ENCODE peak calls at places on chromosomes 13 and 19, in nine cellular contexts. One of them, this sample, is unnamed.

GRCh38 chr13:24725379-24725778 is 38.6 kb upstream of the RNF17 start:
- DNase-seq in CD8-positive, alpha-beta memory T cell: no peak
- DNase-seq in A673: no peak
- DNase-seq in thoracic aorta: no peak
- DNase-seq in adrenal gland: no peak
- DNase-seq in stomach: no peak
- DNase-seq in brain microvascular endothelial cell: no peak
- DNase-seq in mesendoderm: no peak
- DNase-seq in fibroblast of lung: no peak
- DNase-seq in this sample: no peak

GRCh38 chr13:74258951-74259350 is 124.7 kb upstream of the KLF12 start:
- DNase-seq in stomach: no peak
- DNase-seq in CD8-positive, alpha-beta memory T cell: no peak
- DNase-seq in mesendoderm: no peak
- DNase-seq in adrenal gland: no peak
- DNase-seq in A673: no peak
- DNase-seq in brain microvascular endothelial cell: no peak
- DNase-seq in fibroblast of lung: no peak
- DNase-seq in thoracic aorta: no peak
- DNase-seq in this sample: no peak

GRCh38 chr19:31938675-31939074 is 406.7 kb upstream of the ZNF507 start:
- DNase-seq in CD8-positive, alpha-beta memory T cell: no peak
- DNase-seq in fibroblast of lung: peak; percentile 16
- DNase-seq in thoracic aorta: no peak
- DNase-seq in adrenal gland: no peak
- DNase-seq in stomach: no peak
- DNase-seq in mesendoderm: no peak
- DNase-seq in A673: no peak
- DNase-seq in brain microvascular endothelial cell: no peak
- DNase-seq in this sample: no peak

GRCh38 chr13:51235186-51235585 is 13.0 kb downstream of the FAM124A start:
- DNase-seq in adrenal gland: no peak
- DNase-seq in A673: no peak
- DNase-seq in stomach: no peak
- DNase-seq in brain microvascular endothelial cell: no peak
- DNase-seq in fibroblast of lung: no peak
- DNase-seq in thoracic aorta: no peak
- DNase-seq in mesendoderm: no peak
- DNase-seq in CD8-positive, alpha-beta memory T cell: no peak
- DNase-seq in this sample: no peak

GRCh38 chr19:51751655-51752054 is at the start of gene FPR1:
- DNase-seq in mesendoderm: no peak
- DNase-seq in adrenal gland: no peak
- DNase-seq in fibroblast of lung: peak; percentile 53
- DNase-seq in A673: peak; percentile 22
- DNase-seq in thoracic aorta: no peak
- DNase-seq in stomach: no peak
- DNase-seq in CD8-positive, alpha-beta memory T cell: no peak
- DNase-seq in brain microvascular endothelial cell: peak; percentile 17
- DNase-seq in this sample: no peak

GRCh38 chr13:27921421-27921960 is 1.7 kb downstream of the PDX1 start:
- DNase-seq in thoracic aorta: no peak
- DNase-seq in fibroblast of lung: no peak
- DNase-seq in brain microvascular endothelial cell: no peak
- DNase-seq in A673: no peak
- DNase-seq in stomach: no peak
- DNase-seq in adrenal gland: no peak
- DNase-seq in CD8-positive, alpha-beta memory T cell: no peak
- DNase-seq in mesendoderm: no peak
- DNase-seq in this sample: no peak

GRCh38 chr13:72694314-72694713 is 33.1 kb downstream of the MZT1 start:
- DNase-seq in A673: peak; percentile 41
- DNase-seq in stomach: no peak
- DNase-seq in mesendoderm: peak; percentile 21
- DNase-seq in brain microvascular endothelial cell: no peak
- DNase-seq in CD8-positive, alpha-beta memory T cell: no peak
- DNase-seq in adrenal gland: no peak
- DNase-seq in fibroblast of lung: no peak
- DNase-seq in thoracic aorta: no peak
- DNase-seq in this sample: no peak

GRCh38 chr19:33508941-33509614 is 12.5 kb downstream of the PEPD start:
- DNase-seq in CD8-positive, alpha-beta memory T cell: no peak
- DNase-seq in thoracic aorta: no peak
- DNase-seq in mesendoderm: no peak
- DNase-seq in fibroblast of lung: peak; percentile 82
- DNase-seq in stomach: no peak
- DNase-seq in adrenal gland: peak; percentile 53
- DNase-seq in A673: no peak
- DNase-seq in brain microvascular endothelial cell: no peak
- DNase-seq in this sample: no peak

GRCh38 chr13:73194310-73194709 is 135.5 kb downstream of the KLF5 start:
- DNase-seq in fibroblast of lung: no peak
- DNase-seq in A673: no peak
- DNase-seq in thoracic aorta: no peak
- DNase-seq in brain microvascular endothelial cell: no peak
- DNase-seq in stomach: no peak
- DNase-seq in CD8-positive, alpha-beta memory T cell: no peak
- DNase-seq in mesendoderm: no peak
- DNase-seq in adrenal gland: no peak
- DNase-seq in this sample: no peak

GRCh38 chr19:6774821-6775707 is 2.6 kb downstream of the VAV1 start:
- DNase-seq in brain microvascular endothelial cell: no peak
- DNase-seq in stomach: no peak
- DNase-seq in mesendoderm: no peak
- DNase-seq in CD8-positive, alpha-beta memory T cell: no peak
- DNase-seq in adrenal gland: peak; percentile 47
- DNase-seq in thoracic aorta: no peak
- DNase-seq in fibroblast of lung: no peak
- DNase-seq in A673: peak; percentile 60
- DNase-seq in this sample: no peak

GRCh38 chr19:46875234-46875633 is 14.4 kb downstream of the ARHGAP35 start:
- DNase-seq in adrenal gland: no peak
- DNase-seq in brain microvascular endothelial cell: no peak
- DNase-seq in CD8-positive, alpha-beta memory T cell: no peak
- DNase-seq in mesendoderm: peak; percentile 87
- DNase-seq in stomach: no peak
- DNase-seq in fibroblast of lung: peak; percentile 25
- DNase-seq in A673: no peak
- DNase-seq in thoracic aorta: no peak
- DNase-seq in this sample: no peak

GRCh38 chr19:391726-392374 is 17.1 kb downstream of the C2CD4C start:
- DNase-seq in thoracic aorta: no peak
- DNase-seq in fibroblast of lung: no peak
- DNase-seq in stomach: no peak
- DNase-seq in A673: no peak
- DNase-seq in adrenal gland: no peak
- DNase-seq in CD8-positive, alpha-beta memory T cell: no peak
- DNase-seq in mesendoderm: no peak
- DNase-seq in brain microvascular endothelial cell: no peak
- DNase-seq in this sample: no peak

GRCh38 chr13:98592353-98592740 is 15.4 kb upstream of the STK24 start:
- DNase-seq in mesendoderm: no peak
- DNase-seq in A673: no peak
- DNase-seq in fibroblast of lung: no peak
- DNase-seq in adrenal gland: no peak
- DNase-seq in stomach: no peak
- DNase-seq in thoracic aorta: no peak
- DNase-seq in brain microvascular endothelial cell: no peak
- DNase-seq in CD8-positive, alpha-beta memory T cell: no peak
- DNase-seq in this sample: no peak

GRCh38 chr19:15114153-15114540 is 6.9 kb downstream of the SYDE1 start:
- DNase-seq in brain microvascular endothelial cell: peak; percentile 58
- DNase-seq in A673: no peak
- DNase-seq in fibroblast of lung: peak; percentile 67
- DNase-seq in thoracic aorta: no peak
- DNase-seq in CD8-positive, alpha-beta memory T cell: no peak
- DNase-seq in mesendoderm: no peak
- DNase-seq in stomach: no peak
- DNase-seq in adrenal gland: peak; percentile 61
- DNase-seq in this sample: no peak

GRCh38 chr19:38616265-38616664 is 1.5 kb downstream of the MAP4K1 start:
- DNase-seq in CD8-positive, alpha-beta memory T cell: no peak
- DNase-seq in A673: no peak
- DNase-seq in fibroblast of lung: no peak
- DNase-seq in stomach: no peak
- DNase-seq in thoracic aorta: no peak
- DNase-seq in brain microvascular endothelial cell: no peak
- DNase-seq in adrenal gland: no peak
- DNase-seq in mesendoderm: no peak
- DNase-seq in this sample: no peak
- H3K27ac ChIP-seq in CD8-positive, alpha-beta memory T cell: peak overlapping the region; percentile 36
- H3K27ac ChIP-seq in A673: no peak overlapping the region
- H3K27ac ChIP-seq in fibroblast of lung: no peak overlapping the region
- H3K27ac ChIP-seq in stomach: no peak overlapping the region
- H3K27ac ChIP-seq in thoracic aorta: no peak overlapping the region
- H3K27ac ChIP-seq in brain microvascular endothelial cell: no peak overlapping the region
- H3K27ac ChIP-seq in adrenal gland: no peak overlapping the region
- H3K27ac ChIP-seq in mesendoderm: no peak overlapping the region
- H3K27ac ChIP-seq in this sample: no peak overlapping the region

GRCh38 chr13:20430296-20430695 is 95.4 kb downstream of the CRYL1 start:
- DNase-seq in adrenal gland: no peak
- DNase-seq in mesendoderm: no peak
- DNase-seq in thoracic aorta: no peak
- DNase-seq in brain microvascular endothelial cell: no peak
- DNase-seq in fibroblast of lung: no peak
- DNase-seq in A673: no peak
- DNase-seq in stomach: no peak
- DNase-seq in CD8-positive, alpha-beta memory T cell: no peak
- DNase-seq in this sample: no peak

GRCh38 chr13:20431080-20431479 is 94.6 kb downstream of the CRYL1 start:
- DNase-seq in A673: no peak
- DNase-seq in stomach: no peak
- DNase-seq in thoracic aorta: no peak
- DNase-seq in fibroblast of lung: no peak
- DNase-seq in mesendoderm: no peak
- DNase-seq in CD8-positive, alpha-beta memory T cell: no peak
- DNase-seq in brain microvascular endothelial cell: no peak
- DNase-seq in adrenal gland: no peak
- DNase-seq in this sample: no peak

GRCh38 chr13:20429682-20430081 is 96.0 kb downstream of the CRYL1 start:
- DNase-seq in brain microvascular endothelial cell: no peak
- DNase-seq in adrenal gland: no peak
- DNase-seq in thoracic aorta: no peak
- DNase-seq in CD8-positive, alpha-beta memory T cell: no peak
- DNase-seq in fibroblast of lung: no peak
- DNase-seq in mesendoderm: no peak
- DNase-seq in A673: no peak
- DNase-seq in stomach: no peak
- DNase-seq in this sample: no peak

GRCh38 chr13:20426766-20427448 is 98.8 kb downstream of the CRYL1 start:
- DNase-seq in stomach: no peak
- DNase-seq in A673: no peak
- DNase-seq in CD8-positive, alpha-beta memory T cell: no peak
- DNase-seq in brain microvascular endothelial cell: no peak
- DNase-seq in thoracic aorta: no peak
- DNase-seq in fibroblast of lung: no peak
- DNase-seq in mesendoderm: no peak
- DNase-seq in adrenal gland: no peak
- DNase-seq in this sample: no peak

GRCh38 chr13:20428666-20429644 is 96.7 kb downstream of the CRYL1 start:
- DNase-seq in adrenal gland: no peak
- DNase-seq in A673: no peak
- DNase-seq in stomach: no peak
- DNase-seq in thoracic aorta: no peak
- DNase-seq in fibroblast of lung: peak; percentile 85
- DNase-seq in CD8-positive, alpha-beta memory T cell: no peak
- DNase-seq in mesendoderm: no peak
- DNase-seq in brain microvascular endothelial cell: no peak
- DNase-seq in this sample: no peak
- H3K27ac ChIP-seq in adrenal gland: no peak overlapping the region
- H3K27ac ChIP-seq in A673: no peak overlapping the region
- H3K27ac ChIP-seq in stomach: no peak overlapping the region
- H3K27ac ChIP-seq in thoracic aorta: no peak overlapping the region
- H3K27ac ChIP-seq in fibroblast of lung: no peak overlapping the region
- H3K27ac ChIP-seq in CD8-positive, alpha-beta memory T cell: no peak overlapping the region
- H3K27ac ChIP-seq in mesendoderm: no peak overlapping the region
- H3K27ac ChIP-seq in brain microvascular endothelial cell: no peak overlapping the region
- H3K27ac ChIP-seq in this sample: no peak overlapping the region

GRCh38 chr19:3985643-3986259 is 488 bp upstream of the EEF2 start:
- DNase-seq in fibroblast of lung: no peak
- DNase-seq in CD8-positive, alpha-beta memory T cell: no peak
- DNase-seq in adrenal gland: no peak
- DNase-seq in brain microvascular endothelial cell: no peak
- DNase-seq in A673: no peak
- DNase-seq in thoracic aorta: no peak
- DNase-seq in mesendoderm: no peak
- DNase-seq in stomach: no peak
- DNase-seq in this sample: no peak
- H3K27ac ChIP-seq in fibroblast of lung: no peak overlapping the region
- H3K27ac ChIP-seq in CD8-positive, alpha-beta memory T cell: peak overlapping the region; percentile 51
- H3K27ac ChIP-seq in adrenal gland: peak overlapping the region; percentile 47
- H3K27ac ChIP-seq in brain microvascular endothelial cell: no peak overlapping the region
- H3K27ac ChIP-seq in A673: peak overlapping the region; percentile 96
- H3K27ac ChIP-seq in thoracic aorta: peak overlapping the region; percentile 21
- H3K27ac ChIP-seq in mesendoderm: no peak overlapping the region
- H3K27ac ChIP-seq in stomach: no peak overlapping the region
- H3K27ac ChIP-seq in this sample: peak overlapping the region; percentile 92

GRCh38 chr19:13013649-13014048 is 18.4 kb downstream of the NFIX start:
- DNase-seq in stomach: no peak
- DNase-seq in thoracic aorta: no peak
- DNase-seq in A673: no peak
- DNase-seq in CD8-positive, alpha-beta memory T cell: no peak
- DNase-seq in brain microvascular endothelial cell: no peak
- DNase-seq in fibroblast of lung: peak; percentile 53
- DNase-seq in adrenal gland: no peak
- DNase-seq in mesendoderm: no peak
- DNase-seq in this sample: no peak

GRCh38 chr19:13010992-13011652 is 15.8 kb downstream of the NFIX start:
- DNase-seq in CD8-positive, alpha-beta memory T cell: no peak
- DNase-seq in brain microvascular endothelial cell: no peak
- DNase-seq in adrenal gland: no peak
- DNase-seq in fibroblast of lung: no peak
- DNase-seq in thoracic aorta: no peak
- DNase-seq in stomach: no peak
- DNase-seq in A673: no peak
- DNase-seq in mesendoderm: no peak
- DNase-seq in this sample: no peak

GRCh38 chr19:13011653-13012389 is 16.5 kb downstream of the NFIX start:
- DNase-seq in stomach: no peak
- DNase-seq in A673: no peak
- DNase-seq in fibroblast of lung: no peak
- DNase-seq in CD8-positive, alpha-beta memory T cell: no peak
- DNase-seq in thoracic aorta: no peak
- DNase-seq in brain microvascular endothelial cell: no peak
- DNase-seq in mesendoderm: peak; percentile 49
- DNase-seq in adrenal gland: no peak
- DNase-seq in this sample: no peak

GRCh38 chr19:13012690-13013608 is 17.7 kb downstream of the NFIX start:
- DNase-seq in thoracic aorta: no peak
- DNase-seq in CD8-positive, alpha-beta memory T cell: peak; percentile 13
- DNase-seq in brain microvascular endothelial cell: no peak
- DNase-seq in mesendoderm: peak; percentile 47
- DNase-seq in stomach: no peak
- DNase-seq in adrenal gland: peak; percentile 71
- DNase-seq in fibroblast of lung: peak; percentile 79
- DNase-seq in A673: peak; percentile 39
- DNase-seq in this sample: no peak

GRCh38 chr19:13012390-13012689 is 17.1 kb downstream of the NFIX start:
- DNase-seq in thoracic aorta: no peak
- DNase-seq in mesendoderm: no peak
- DNase-seq in A673: no peak
- DNase-seq in stomach: no peak
- DNase-seq in adrenal gland: no peak
- DNase-seq in CD8-positive, alpha-beta memory T cell: no peak
- DNase-seq in brain microvascular endothelial cell: no peak
- DNase-seq in fibroblast of lung: no peak
- DNase-seq in this sample: no peak
- H3K27ac ChIP-seq in thoracic aorta: peak overlapping the region; percentile 99
- H3K27ac ChIP-seq in mesendoderm: no peak overlapping the region
- H3K27ac ChIP-seq in A673: peak overlapping the region; percentile 72
- H3K27ac ChIP-seq in stomach: peak overlapping the region; percentile 55
- H3K27ac ChIP-seq in adrenal gland: peak overlapping the region; percentile 80
- H3K27ac ChIP-seq in CD8-positive, alpha-beta memory T cell: no peak overlapping the region
- H3K27ac ChIP-seq in brain microvascular endothelial cell: no peak overlapping the region
- H3K27ac ChIP-seq in fibroblast of lung: peak overlapping the region; percentile 99
- H3K27ac ChIP-seq in this sample: peak overlapping the region; percentile 99